ENCODE peak calls at places on chromosomes 5 and 9, in ten cellular contexts. One of them, this sample, is unnamed. For H3K9me3, the result is how much of the 10 kb centered on the place peaks cover.

GRCh38 chr9:14987858-14988257 is 77.6 kb upstream of the FREM1 start:
- DNase-seq in spleen: no peak
- DNase-seq in fibroblast of lung: no peak
- DNase-seq in neural progenitor cell: no peak
- DNase-seq in A549: no peak
- DNase-seq in IMR-90: no peak
- DNase-seq in body of pancreas: no peak
- DNase-seq in uterus: no peak
- DNase-seq in psoas muscle: no peak
- DNase-seq in pancreas: no peak
- DNase-seq in this sample: no peak

GRCh38 chr9:123478967-123479602 is 123.1 kb downstream of the CRB2 start:
- DNase-seq in pancreas: no peak
- DNase-seq in body of pancreas: no peak
- DNase-seq in psoas muscle: no peak
- DNase-seq in IMR-90: no peak
- DNase-seq in uterus: no peak
- DNase-seq in fibroblast of lung: no peak
- DNase-seq in A549: no peak
- DNase-seq in spleen: peak
- DNase-seq in neural progenitor cell: no peak
- DNase-seq in this sample: no peak

GRCh38 chr9:135075234-135076142 is 12.0 kb upstream of the OLFM1 start:
- DNase-seq in spleen: peak
- DNase-seq in neural progenitor cell: peak
- DNase-seq in A549: no peak
- DNase-seq in body of pancreas: peak
- DNase-seq in uterus: peak
- DNase-seq in fibroblast of lung: peak
- DNase-seq in psoas muscle: peak
- DNase-seq in IMR-90: no peak
- DNase-seq in pancreas: no peak
- DNase-seq in this sample: no peak

GRCh38 chr5:132116072-132116471 is 42.5 kb downstream of the CSF2 start:
- DNase-seq in body of pancreas: no peak
- DNase-seq in uterus: no peak
- DNase-seq in pancreas: no peak
- DNase-seq in IMR-90: no peak
- DNase-seq in A549: no peak
- DNase-seq in psoas muscle: no peak
- DNase-seq in fibroblast of lung: no peak
- DNase-seq in spleen: no peak
- DNase-seq in neural progenitor cell: no peak
- DNase-seq in this sample: no peak

GRCh38 chr5:44051591-44051990 is 337.6 kb downstream of the FGF10 start:
- DNase-seq in IMR-90: no peak
- DNase-seq in neural progenitor cell: no peak
- DNase-seq in spleen: no peak
- DNase-seq in body of pancreas: no peak
- DNase-seq in pancreas: no peak
- DNase-seq in uterus: no peak
- DNase-seq in psoas muscle: no peak
- DNase-seq in fibroblast of lung: no peak
- DNase-seq in A549: no peak
- DNase-seq in this sample: no peak

GRCh38 chr9:76818271-76818670 is 54.0 kb downstream of the PCA3 start:
- DNase-seq in A549: peak
- DNase-seq in body of pancreas: peak
- DNase-seq in fibroblast of lung: peak
- DNase-seq in IMR-90: peak
- DNase-seq in neural progenitor cell: no peak
- DNase-seq in pancreas: no peak
- DNase-seq in uterus: peak
- DNase-seq in psoas muscle: no peak
- DNase-seq in spleen: no peak
- DNase-seq in this sample: peak

GRCh38 chr5:140145818-140146522 is 20.2 kb downstream of the IGIP start:
- DNase-seq in IMR-90: peak
- DNase-seq in fibroblast of lung: peak
- DNase-seq in neural progenitor cell: peak
- DNase-seq in body of pancreas: peak
- DNase-seq in A549: peak
- DNase-seq in pancreas: peak
- DNase-seq in spleen: peak
- DNase-seq in uterus: peak
- DNase-seq in psoas muscle: peak
- DNase-seq in this sample: peak

GRCh38 chr5:96384353-96384752 is 48.7 kb downstream of the PCSK1 start:
- DNase-seq in spleen: no peak
- DNase-seq in IMR-90: peak
- DNase-seq in A549: peak
- DNase-seq in body of pancreas: no peak
- DNase-seq in fibroblast of lung: peak
- DNase-seq in neural progenitor cell: no peak
- DNase-seq in psoas muscle: peak
- DNase-seq in uterus: no peak
- DNase-seq in pancreas: no peak
- DNase-seq in this sample: peak

GRCh38 chr9:98191210-98191609 is 1.2 kb downstream of the CORO2A start:
- DNase-seq in spleen: no peak
- DNase-seq in uterus: no peak
- DNase-seq in body of pancreas: no peak
- DNase-seq in A549: no peak
- DNase-seq in IMR-90: no peak
- DNase-seq in neural progenitor cell: no peak
- DNase-seq in psoas muscle: no peak
- DNase-seq in fibroblast of lung: no peak
- DNase-seq in pancreas: no peak
- DNase-seq in this sample: no peak

GRCh38 chr9:98191615-98192502 is 578 bp downstream of the CORO2A start:
- DNase-seq in fibroblast of lung: no peak
- DNase-seq in pancreas: no peak
- DNase-seq in psoas muscle: peak
- DNase-seq in A549: no peak
- DNase-seq in IMR-90: no peak
- DNase-seq in uterus: no peak
- DNase-seq in body of pancreas: peak
- DNase-seq in spleen: peak
- DNase-seq in neural progenitor cell: peak
- DNase-seq in this sample: peak

GRCh38 chr9:98193336-98193944 is 1.0 kb upstream of the CORO2A start:
- DNase-seq in A549: no peak
- DNase-seq in spleen: no peak
- DNase-seq in fibroblast of lung: no peak
- DNase-seq in body of pancreas: no peak
- DNase-seq in IMR-90: no peak
- DNase-seq in uterus: no peak
- DNase-seq in neural progenitor cell: no peak
- DNase-seq in pancreas: no peak
- DNase-seq in psoas muscle: no peak
- DNase-seq in this sample: no peak

GRCh38 chr9:98190757-98191105 is 1.7 kb downstream of the CORO2A start:
- DNase-seq in body of pancreas: no peak
- DNase-seq in neural progenitor cell: no peak
- DNase-seq in pancreas: no peak
- DNase-seq in A549: no peak
- DNase-seq in fibroblast of lung: no peak
- DNase-seq in psoas muscle: no peak
- DNase-seq in spleen: no peak
- DNase-seq in IMR-90: no peak
- DNase-seq in uterus: no peak
- DNase-seq in this sample: no peak

DNA sequence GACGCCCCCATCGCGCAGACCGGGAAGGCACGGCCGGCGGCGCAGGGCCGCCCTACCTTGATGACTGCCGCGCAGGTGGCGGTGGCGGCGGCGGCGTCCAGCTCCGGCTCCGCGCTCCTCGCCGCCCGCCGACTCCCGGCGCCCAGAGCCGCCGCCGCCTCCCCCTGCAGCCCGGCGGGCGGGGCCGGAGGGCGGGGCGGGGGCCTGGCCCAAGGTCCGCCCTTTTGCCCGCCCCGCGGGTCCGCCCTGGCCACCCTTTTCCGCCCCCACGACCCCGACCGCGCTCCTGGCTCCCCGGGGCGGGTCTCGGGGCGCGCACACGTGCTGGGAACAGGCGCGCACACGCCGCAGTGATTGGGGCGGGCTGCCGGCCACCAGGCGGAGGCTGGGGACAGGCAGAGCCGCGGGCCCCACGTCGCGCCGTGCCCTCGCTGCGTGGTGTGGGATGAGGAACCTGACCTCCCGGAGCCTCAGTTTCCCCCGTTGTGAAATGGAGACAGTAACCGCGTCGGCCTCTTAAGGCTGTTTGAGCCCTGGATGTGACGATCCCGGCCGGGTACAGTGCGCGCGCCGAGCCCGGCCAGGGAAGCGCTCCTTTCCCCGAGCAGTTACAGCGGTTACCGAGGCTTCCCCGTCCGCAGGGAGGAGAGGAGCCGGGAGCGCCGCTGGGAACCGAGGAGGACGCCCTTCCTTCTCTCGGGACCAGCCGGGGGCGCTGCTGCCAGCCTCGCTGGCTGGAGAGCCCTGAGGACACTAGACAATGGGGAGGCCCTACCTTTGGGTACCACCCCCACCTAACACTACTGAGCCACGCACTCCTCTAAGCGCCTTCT is at the start of gene CORO2A:
- DNase-seq in psoas muscle: peak
- DNase-seq in pancreas: no peak
- DNase-seq in IMR-90: peak
- DNase-seq in spleen: peak
- DNase-seq in A549: peak
- DNase-seq in uterus: peak
- DNase-seq in body of pancreas: peak
- DNase-seq in neural progenitor cell: peak
- DNase-seq in fibroblast of lung: peak
- DNase-seq in this sample: peak
- TF ChIP-seq CTCF in psoas muscle: no peak
- TF ChIP-seq CTCF in pancreas: no peak
- TF ChIP-seq CTCF in IMR-90: peak
- TF ChIP-seq CTCF in spleen: no peak
- TF ChIP-seq CTCF in A549: peak
- TF ChIP-seq CTCF in uterus: peak
- TF ChIP-seq CTCF in body of pancreas: peak
- TF ChIP-seq CTCF in neural progenitor cell: peak
- TF ChIP-seq CTCF in fibroblast of lung: peak
- TF ChIP-seq CTCF in this sample: peak

GRCh38 chr5:56419667-56420066 is 186.5 kb upstream of the ANKRD55 start:
- DNase-seq in neural progenitor cell: no peak
- DNase-seq in pancreas: no peak
- DNase-seq in fibroblast of lung: no peak
- DNase-seq in psoas muscle: no peak
- DNase-seq in uterus: no peak
- DNase-seq in IMR-90: no peak
- DNase-seq in spleen: no peak
- DNase-seq in A549: no peak
- DNase-seq in body of pancreas: no peak
- DNase-seq in this sample: no peak

GRCh38 chr5:56422060-56422762 is 189.1 kb upstream of the ANKRD55 start:
- DNase-seq in fibroblast of lung: no peak
- DNase-seq in psoas muscle: no peak
- DNase-seq in pancreas: no peak
- DNase-seq in uterus: no peak
- DNase-seq in body of pancreas: peak
- DNase-seq in IMR-90: no peak
- DNase-seq in neural progenitor cell: no peak
- DNase-seq in A549: no peak
- DNase-seq in spleen: no peak
- DNase-seq in this sample: peak

GRCh38 chr5:56415356-56415765 is 182.2 kb upstream of the ANKRD55 start:
- DNase-seq in fibroblast of lung: peak
- DNase-seq in pancreas: no peak
- DNase-seq in spleen: peak
- DNase-seq in uterus: no peak
- DNase-seq in IMR-90: peak
- DNase-seq in body of pancreas: no peak
- DNase-seq in A549: peak
- DNase-seq in psoas muscle: peak
- DNase-seq in neural progenitor cell: no peak
- DNase-seq in this sample: no peak

GRCh38 chr5:56420323-56420722 is 187.2 kb upstream of the ANKRD55 start:
- DNase-seq in neural progenitor cell: no peak
- DNase-seq in fibroblast of lung: no peak
- DNase-seq in pancreas: no peak
- DNase-seq in spleen: no peak
- DNase-seq in body of pancreas: no peak
- DNase-seq in uterus: no peak
- DNase-seq in A549: no peak
- DNase-seq in IMR-90: no peak
- DNase-seq in psoas muscle: no peak
- DNase-seq in this sample: no peak
- H3K9me3 ChIP-seq in neural progenitor cell: under half
- H3K9me3 ChIP-seq in fibroblast of lung: under half
- H3K9me3 ChIP-seq in pancreas: under half
- H3K9me3 ChIP-seq in spleen: under half
- H3K9me3 ChIP-seq in body of pancreas: under half
- H3K9me3 ChIP-seq in uterus: under half
- H3K9me3 ChIP-seq in A549: under half
- H3K9me3 ChIP-seq in IMR-90: under half
- H3K9me3 ChIP-seq in psoas muscle: under half
- H3K9me3 ChIP-seq in this sample: under half

GRCh38 chr5:59628062-59628828 is 265.3 kb downstream of the PDE4D start:
- DNase-seq in body of pancreas: no peak
- DNase-seq in spleen: no peak
- DNase-seq in psoas muscle: no peak
- DNase-seq in pancreas: no peak
- DNase-seq in IMR-90: no peak
- DNase-seq in A549: no peak
- DNase-seq in fibroblast of lung: no peak
- DNase-seq in neural progenitor cell: no peak
- DNase-seq in uterus: no peak
- DNase-seq in this sample: no peak

DNA sequence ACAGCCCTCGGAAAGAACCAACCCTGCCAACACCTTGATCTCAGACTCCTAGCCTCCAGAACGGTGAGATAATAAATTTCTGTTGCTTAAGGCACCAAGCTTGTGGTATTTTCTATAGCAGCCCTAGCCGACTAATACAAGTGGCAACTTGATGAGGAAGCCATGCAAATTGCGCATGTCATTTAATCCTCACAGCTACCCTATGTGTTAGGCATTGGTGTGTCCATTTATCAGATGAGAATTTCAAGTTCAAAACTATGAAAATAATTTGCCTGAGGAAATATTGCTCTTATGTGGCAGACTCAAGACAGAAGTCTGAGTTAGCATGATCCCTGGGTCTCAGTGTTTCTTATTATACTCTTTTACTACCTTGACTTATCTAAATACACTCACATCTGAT is 264.0 kb downstream of the PDE4D start:
- DNase-seq in pancreas: no peak
- DNase-seq in spleen: no peak
- DNase-seq in body of pancreas: no peak
- DNase-seq in psoas muscle: no peak
- DNase-seq in uterus: no peak
- DNase-seq in neural progenitor cell: no peak
- DNase-seq in A549: no peak
- DNase-seq in fibroblast of lung: no peak
- DNase-seq in IMR-90: no peak
- DNase-seq in this sample: no peak
- TF ChIP-seq CTCF in pancreas: no peak
- TF ChIP-seq CTCF in spleen: no peak
- TF ChIP-seq CTCF in body of pancreas: no peak
- TF ChIP-seq CTCF in psoas muscle: no peak
- TF ChIP-seq CTCF in uterus: no peak
- TF ChIP-seq CTCF in neural progenitor cell: no peak
- TF ChIP-seq CTCF in A549: no peak
- TF ChIP-seq CTCF in fibroblast of lung: no peak
- TF ChIP-seq CTCF in IMR-90: no peak
- TF ChIP-seq CTCF in this sample: no peak

GRCh38 chr9:97850746-97851449 is 2.1 kb upstream of the FOXE1 start:
- DNase-seq in fibroblast of lung: no peak
- DNase-seq in uterus: no peak
- DNase-seq in psoas muscle: no peak
- DNase-seq in neural progenitor cell: no peak
- DNase-seq in spleen: no peak
- DNase-seq in A549: no peak
- DNase-seq in pancreas: no peak
- DNase-seq in body of pancreas: no peak
- DNase-seq in IMR-90: no peak
- DNase-seq in this sample: no peak
- H3K9me3 ChIP-seq in fibroblast of lung: under half
- H3K9me3 ChIP-seq in uterus: under half
- H3K9me3 ChIP-seq in psoas muscle: under half
- H3K9me3 ChIP-seq in neural progenitor cell: under half
- H3K9me3 ChIP-seq in spleen: under half
- H3K9me3 ChIP-seq in A549: under half
- H3K9me3 ChIP-seq in pancreas: under half
- H3K9me3 ChIP-seq in body of pancreas: under half
- H3K9me3 ChIP-seq in IMR-90: under half
- H3K9me3 ChIP-seq in this sample: under half